ENCODE peak calls at places on chromosomes 16 and 17, in five cellular contexts. U, A, Q, L and E are unnamed samples.

GRCh38 chr17:55774834-55775233 is 24.0 kb downstream of the PCTP start:
- DNase-seq in U (no peak), A (no peak), Q (no peak), L (no peak), E (no peak)

GRCh38 chr17:82414548-82415281 is 3.4 kb upstream of the HEXD start:
- DNase-seq in U (peak; percentile 69), A (peak; percentile 76), Q (peak; percentile 56), L (peak; percentile 85), E (peak; percentile 99)

GRCh38 chr17:27778193-27778592 is 22.1 kb downstream of the NOS2 start:
- DNase-seq in U (no peak), A (no peak), Q (no peak), L (no peak), E (peak; percentile 87)

GRCh38 chr16:58494981-58495860 is 4.7 kb upstream of the NDRG4 start:
- DNase-seq in U (peak; percentile 89), A (peak; percentile 91), Q (no peak), L (peak; percentile 89), E (peak; percentile 99)

GRCh38 chr16:75322706-75323105 is 71.3 kb upstream of the BCAR1 start:
- DNase-seq in U (no peak), A (no peak), Q (no peak), L (no peak), E (no peak)

GRCh38 chr16:67702130-67702529 is 17.0 kb downstream of the GFOD2 start:
- DNase-seq in U (no peak), A (no peak), Q (no peak), L (no peak), E (no peak)

GRCh38 chr16:67441907-67442306 is 11.0 kb downstream of the HSD11B2 start:
- DNase-seq in U (peak; percentile 53), A (no peak), Q (no peak), L (no peak), E (peak; percentile 30)

GRCh38 chr16:83967838-83968482 is at the start of gene NECAB2:
- DNase-seq in U (peak; percentile 65), A (no peak), Q (no peak), L (peak; percentile 56), E (peak; percentile 99)

GRCh38 chr17:44079877-44080821 is 9.6 kb downstream of the G6PC3 start:
- DNase-seq in U (no peak), A (no peak), Q (no peak), L (no peak), E (peak; percentile 51)

GRCh38 chr17:80947200-80947940 is 44.3 kb upstream of the CHMP6 start:
- DNase-seq in U (no peak), A (no peak), Q (no peak), L (no peak), E (peak; percentile 79)

GRCh38 chr17:35795871-35796265 is 427 bp upstream of the MMP28 start:
- DNase-seq in U (no peak), A (no peak), Q (no peak), L (no peak), E (no peak)

GRCh38 chr17:57880086-57880456 is 30.2 kb upstream of the MRPS23 start:
- DNase-seq in U (no peak), A (no peak), Q (no peak), L (peak; percentile 39), E (no peak)

GRCh38 chr16:88287219-88287618 is 95.5 kb upstream of the ZNF469 start:
- DNase-seq in U (no peak), A (no peak), Q (no peak), L (no peak), E (no peak)

GRCh38 chr17:40331743-40332641 is 23.0 kb downstream of the RARA start:
- DNase-seq in U (peak; percentile 94), A (peak; percentile 95), Q (no peak), L (no peak), E (peak; percentile 99)

GRCh38 chr17:77306790-77307478 is 166.2 kb downstream of the SEC14L1 start:
- DNase-seq in U (no peak), A (no peak), Q (no peak), L (no peak), E (peak; percentile 42)

GRCh38 chr17:63150994-63151464 is 185.0 kb downstream of the TANC2 start:
- DNase-seq in U (no peak), A (no peak), Q (no peak), L (no peak), E (no peak)

GRCh38 chr17:2056221-2057129 is 1.6 kb downstream of the HIC1 start:
- DNase-seq in U (peak; percentile 49), A (no peak), Q (no peak), L (no peak), E (peak; percentile 96)

GRCh38 chr17:41655611-41656111 is 31.3 kb upstream of the KRT17 start:
- DNase-seq in U (no peak), A (no peak), Q (no peak), L (peak; percentile 95), E (peak; percentile 85)

GRCh38 chr16:2015117-2015946 is 4.3 kb upstream of the NPW start:
- DNase-seq in U (no peak), A (no peak), Q (no peak), L (peak; percentile 77), E (no peak)

GRCh38 chr16:89828199-89828869 is at the start of gene SPIRE2:
- DNase-seq in U (peak; percentile 78), A (no peak), Q (peak; percentile 48), L (peak; percentile 57), E (peak; percentile 99)

GRCh38 chr16:55542459-55543082 is 23.9 kb upstream of the CAPNS2 start:
- DNase-seq in U (no peak), A (no peak), Q (no peak), L (peak; percentile 23), E (no peak)

GRCh38 chr17:19672009-19672837 is 23.7 kb downstream of the ALDH3A2 start:
- DNase-seq in U (peak; percentile 60), A (peak; percentile 67), Q (no peak), L (no peak), E (peak; percentile 71)

DNA sequence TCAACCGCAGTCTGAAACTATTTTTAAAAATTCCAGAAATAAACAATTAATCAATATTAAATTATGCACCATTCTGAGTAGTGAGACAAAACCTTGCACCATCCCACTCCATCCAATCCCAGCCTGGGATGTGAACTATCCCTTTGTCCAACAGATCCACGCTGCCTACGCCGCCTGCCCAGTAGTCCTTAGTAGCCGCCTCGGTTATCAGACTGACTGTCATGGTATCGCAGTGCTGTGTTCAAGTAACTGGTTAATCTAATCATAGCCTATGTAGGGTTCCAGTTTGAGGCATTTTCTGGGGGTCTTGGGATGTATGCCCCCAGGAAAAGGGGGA is 437.7 kb downstream of the HS3ST3B1 start:
- DNase-seq in U (no peak), A (no peak), Q (no peak), L (no peak), E (no peak)
- H3K27ac ChIP-seq in U (no peak overlapping the region), A (no peak overlapping the region), Q (no peak overlapping the region), L (peak overlapping the region; percentile 96), E (peak overlapping the region; percentile 83)

GRCh38 chr17:14428640-14429029 is 127.8 kb downstream of the HS3ST3B1 start:
- DNase-seq in U (no peak), A (no peak), Q (peak; percentile 18), L (no peak), E (no peak)
- H3K27ac ChIP-seq in U (no peak overlapping the region), A (no peak overlapping the region), Q (peak overlapping the region; percentile 25), L (no peak overlapping the region), E (no peak overlapping the region)

GRCh38 chr17:48051278-48051677 is 3.1 kb downstream of the NFE2L1 start:
- DNase-seq in U (no peak), A (no peak), Q (no peak), L (no peak), E (no peak)
- H3K27ac ChIP-seq in U (peak overlapping the region; percentile 90), A (peak overlapping the region; percentile 90), Q (no peak overlapping the region), L (peak overlapping the region; percentile 99), E (peak overlapping the region; percentile 96)

DNA sequence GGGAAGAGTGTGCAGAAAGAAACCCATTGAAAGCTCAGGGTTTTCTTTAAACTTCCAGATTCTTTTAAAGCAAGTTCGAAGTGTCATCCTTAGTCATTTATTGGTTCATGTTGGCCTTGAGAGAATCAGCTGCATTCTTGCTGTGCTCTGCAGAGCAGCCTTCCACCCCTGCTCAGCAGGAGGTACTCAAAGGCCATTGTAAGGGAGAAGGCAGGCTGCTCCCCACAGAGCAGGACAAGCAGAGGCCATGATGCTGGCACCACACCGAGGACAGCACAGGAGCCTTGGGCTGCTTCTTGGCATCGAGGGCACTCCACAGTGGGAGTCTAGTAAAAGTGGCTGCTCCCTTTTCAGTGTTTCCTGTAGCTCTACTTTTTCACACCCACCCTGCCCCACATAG is 29.6 kb downstream of the NMT1 start:
- DNase-seq in U (no peak), A (no peak), Q (no peak), L (no peak), E (no peak)
- H3K27ac ChIP-seq in U (no peak overlapping the region), A (peak overlapping the region; percentile 87), Q (no peak overlapping the region), L (peak overlapping the region; percentile 95), E (no peak overlapping the region)

GRCh38 chr16:30378236-30379164 is 3.9 kb downstream of the SEPTIN1 start:
- DNase-seq in U (peak; percentile 99), A (peak; percentile 100), Q (peak; percentile 100), L (peak; percentile 98), E (peak; percentile 100)
- H3K27ac ChIP-seq in U (peak overlapping the region; percentile 98), A (peak overlapping the region; percentile 99), Q (peak overlapping the region; percentile 100), L (peak overlapping the region; percentile 99), E (peak overlapping the region; percentile 91)

DNA sequence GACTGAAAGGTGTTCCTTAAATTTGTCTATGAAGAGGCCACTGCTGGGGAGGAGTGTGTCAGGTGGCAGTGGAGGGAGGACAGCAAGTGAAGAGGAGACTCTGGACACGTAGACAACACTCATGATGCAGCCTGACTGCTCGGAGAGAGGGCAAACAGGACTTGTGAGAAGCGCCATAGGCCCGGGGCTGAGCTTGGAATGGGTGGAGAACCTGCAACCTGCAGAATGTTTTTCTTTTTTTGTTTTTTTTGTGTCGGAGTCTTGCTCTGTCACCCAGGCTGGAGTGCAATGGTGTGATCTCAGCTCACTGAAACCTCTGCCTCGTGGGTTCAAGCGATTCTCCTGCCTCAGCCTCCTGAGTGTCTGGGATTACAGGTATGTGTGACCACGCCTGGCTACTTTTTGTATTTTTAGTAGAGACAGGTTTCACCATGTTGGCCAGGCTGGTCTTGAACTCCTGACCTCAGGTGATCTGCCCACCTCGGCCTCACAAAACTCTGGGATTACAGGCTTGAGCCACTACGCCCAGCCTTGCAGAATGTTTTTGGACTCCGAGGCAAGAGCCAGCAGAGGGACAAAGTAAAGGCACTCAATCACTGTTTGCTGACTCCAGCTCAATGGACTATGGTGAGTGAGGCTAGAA is 18.9 kb upstream of the C17orf58 start:
- DNase-seq in U (no peak), A (no peak), Q (no peak), L (no peak), E (no peak)
- H3K27ac ChIP-seq in U (no peak overlapping the region), A (no peak overlapping the region), Q (no peak overlapping the region), L (no peak overlapping the region), E (no peak overlapping the region)

GRCh38 chr17:49327835-49328784 is 33.9 kb downstream of the ZNF652 start:
- DNase-seq in U (no peak), A (no peak), Q (no peak), L (no peak), E (no peak)
- H3K27ac ChIP-seq in U (no peak overlapping the region), A (no peak overlapping the region), Q (no peak overlapping the region), L (no peak overlapping the region), E (no peak overlapping the region)

GRCh38 chr17:1003633-1003971 is 6.7 kb downstream of the TIMM22 start:
- DNase-seq in U (no peak), A (no peak), Q (no peak), L (no peak), E (peak; percentile 58)
- H3K27ac ChIP-seq in U (no peak overlapping the region), A (peak overlapping the region; percentile 84), Q (no peak overlapping the region), L (peak overlapping the region; percentile 78), E (no peak overlapping the region)